ENCODE peak calls at places on chromosomes 7 and 10, in ten cellular contexts. One of them, this sample, is unnamed.
A peak's percentile ranks its signal among the peaks of the same experiment; 100 is the strongest.

GRCh38 chr7:130419652-130420051 is 21.2 kb downstream of the CEP41 start:
- DNase-seq in RWPE1: no peak
- DNase-seq in breast epithelium: no peak
- DNase-seq in upper lobe of right lung: no peak
- DNase-seq in CD8-positive, alpha-beta T cell: no peak
- DNase-seq in IMR-90: peak; percentile 6
- DNase-seq in vagina: no peak
- DNase-seq in GM20000: no peak
- DNase-seq in mucosa of descending colon: no peak
- DNase-seq in pancreas: no peak
- DNase-seq in this sample: no peak

GRCh38 chr10:12420530-12421117 is 71.3 kb downstream of the CAMK1D start:
- DNase-seq in RWPE1: no peak
- DNase-seq in breast epithelium: no peak
- DNase-seq in upper lobe of right lung: no peak
- DNase-seq in CD8-positive, alpha-beta T cell: no peak
- DNase-seq in IMR-90: no peak
- DNase-seq in vagina: no peak
- DNase-seq in GM20000: no peak
- DNase-seq in mucosa of descending colon: no peak
- DNase-seq in pancreas: no peak
- DNase-seq in this sample: no peak

GRCh38 chr7:44398953-44399574 is 73.7 kb upstream of the CAMK2B start:
- DNase-seq in RWPE1: no peak
- DNase-seq in breast epithelium: no peak
- DNase-seq in upper lobe of right lung: no peak
- DNase-seq in CD8-positive, alpha-beta T cell: no peak
- DNase-seq in IMR-90: peak; percentile 59
- DNase-seq in vagina: peak; percentile 37
- DNase-seq in GM20000: no peak
- DNase-seq in mucosa of descending colon: no peak
- DNase-seq in pancreas: no peak
- DNase-seq in this sample: peak; percentile 51

GRCh38 chr10:66440562-66440961 is 485.3 kb upstream of the LRRTM3 start:
- DNase-seq in RWPE1: no peak
- DNase-seq in breast epithelium: no peak
- DNase-seq in upper lobe of right lung: no peak
- DNase-seq in CD8-positive, alpha-beta T cell: no peak
- DNase-seq in IMR-90: no peak
- DNase-seq in vagina: no peak
- DNase-seq in GM20000: no peak
- DNase-seq in mucosa of descending colon: no peak
- DNase-seq in pancreas: no peak
- DNase-seq in this sample: no peak

GRCh38 chr10:91607661-91608442 is 25.0 kb downstream of the PPP1R3C start:
- DNase-seq in RWPE1: no peak
- DNase-seq in breast epithelium: no peak
- DNase-seq in upper lobe of right lung: no peak
- DNase-seq in CD8-positive, alpha-beta T cell: no peak
- DNase-seq in IMR-90: no peak
- DNase-seq in vagina: no peak
- DNase-seq in GM20000: no peak
- DNase-seq in mucosa of descending colon: no peak
- DNase-seq in pancreas: no peak
- DNase-seq in this sample: no peak

GRCh38 chr7:14950013-14950412 is 47.5 kb upstream of the DGKB start:
- DNase-seq in RWPE1: peak; percentile 8
- DNase-seq in breast epithelium: no peak
- DNase-seq in upper lobe of right lung: no peak
- DNase-seq in CD8-positive, alpha-beta T cell: no peak
- DNase-seq in IMR-90: no peak
- DNase-seq in vagina: no peak
- DNase-seq in GM20000: no peak
- DNase-seq in mucosa of descending colon: no peak
- DNase-seq in pancreas: no peak
- DNase-seq in this sample: no peak

GRCh38 chr7:17846935-17847334 is 93.4 kb downstream of the SNX13 start:
- DNase-seq in RWPE1: no peak
- DNase-seq in breast epithelium: no peak
- DNase-seq in upper lobe of right lung: no peak
- DNase-seq in CD8-positive, alpha-beta T cell: no peak
- DNase-seq in IMR-90: no peak
- DNase-seq in vagina: no peak
- DNase-seq in GM20000: no peak
- DNase-seq in mucosa of descending colon: no peak
- DNase-seq in pancreas: no peak
- DNase-seq in this sample: no peak

GRCh38 chr10:80196270-80196949 is 8.9 kb downstream of the ANXA11 start:
- DNase-seq in RWPE1: peak; percentile 81
- DNase-seq in breast epithelium: no peak
- DNase-seq in upper lobe of right lung: peak; percentile 90
- DNase-seq in CD8-positive, alpha-beta T cell: peak; percentile 31
- DNase-seq in IMR-90: peak; percentile 61
- DNase-seq in vagina: no peak
- DNase-seq in GM20000: peak; percentile 43
- DNase-seq in mucosa of descending colon: peak; percentile 88
- DNase-seq in pancreas: peak; percentile 84
- DNase-seq in this sample: no peak

GRCh38 chr7:84145892-84146291 is 48.7 kb downstream of the SEMA3A start:
- DNase-seq in RWPE1: no peak
- DNase-seq in breast epithelium: no peak
- DNase-seq in upper lobe of right lung: no peak
- DNase-seq in CD8-positive, alpha-beta T cell: no peak
- DNase-seq in IMR-90: no peak
- DNase-seq in vagina: no peak
- DNase-seq in GM20000: no peak
- DNase-seq in mucosa of descending colon: no peak
- DNase-seq in pancreas: no peak
- DNase-seq in this sample: no peak

GRCh38 chr10:33681580-33681979 is 347.1 kb upstream of the NRP1 start:
- DNase-seq in RWPE1: no peak
- DNase-seq in breast epithelium: no peak
- DNase-seq in upper lobe of right lung: no peak
- DNase-seq in CD8-positive, alpha-beta T cell: no peak
- DNase-seq in IMR-90: no peak
- DNase-seq in vagina: no peak
- DNase-seq in GM20000: no peak
- DNase-seq in mucosa of descending colon: no peak
- DNase-seq in pancreas: no peak
- DNase-seq in this sample: no peak

GRCh38 chr7:110548372-110548771 is 542.6 kb upstream of the LRRN3 start:
- DNase-seq in RWPE1: no peak
- DNase-seq in breast epithelium: no peak
- DNase-seq in upper lobe of right lung: no peak
- DNase-seq in CD8-positive, alpha-beta T cell: no peak
- DNase-seq in IMR-90: peak; percentile 24
- DNase-seq in vagina: no peak
- DNase-seq in GM20000: no peak
- DNase-seq in mucosa of descending colon: no peak
- DNase-seq in pancreas: no peak
- DNase-seq in this sample: no peak

GRCh38 chr10:44954962-44955361 is 4.6 kb upstream of the RASSF4 start:
- DNase-seq in RWPE1: no peak
- DNase-seq in breast epithelium: no peak
- DNase-seq in upper lobe of right lung: no peak
- DNase-seq in CD8-positive, alpha-beta T cell: no peak
- DNase-seq in IMR-90: no peak
- DNase-seq in vagina: no peak
- DNase-seq in GM20000: no peak
- DNase-seq in mucosa of descending colon: no peak
- DNase-seq in pancreas: no peak
- DNase-seq in this sample: no peak

GRCh38 chr7:106042196-106042611 is 69.9 kb downstream of the SYPL1 start:
- DNase-seq in RWPE1: no peak
- DNase-seq in breast epithelium: no peak
- DNase-seq in upper lobe of right lung: no peak
- DNase-seq in CD8-positive, alpha-beta T cell: no peak
- DNase-seq in IMR-90: no peak
- DNase-seq in vagina: no peak
- DNase-seq in GM20000: no peak
- DNase-seq in mucosa of descending colon: no peak
- DNase-seq in pancreas: no peak
- DNase-seq in this sample: no peak

GRCh38 chr10:48306870-48307531 is 524 bp downstream of the MAPK8 start:
- DNase-seq in RWPE1: peak; percentile 64
- DNase-seq in breast epithelium: peak; percentile 60
- DNase-seq in upper lobe of right lung: peak; percentile 86
- DNase-seq in CD8-positive, alpha-beta T cell: peak; percentile 46
- DNase-seq in IMR-90: peak; percentile 35
- DNase-seq in vagina: no peak
- DNase-seq in GM20000: peak; percentile 77
- DNase-seq in mucosa of descending colon: peak; percentile 67
- DNase-seq in pancreas: peak; percentile 83
- DNase-seq in this sample: no peak

GRCh38 chr10:97850446-97850845 is 803 bp downstream of the GOLGA7B start:
- DNase-seq in RWPE1: no peak
- DNase-seq in breast epithelium: no peak
- DNase-seq in upper lobe of right lung: no peak
- DNase-seq in CD8-positive, alpha-beta T cell: no peak
- DNase-seq in IMR-90: no peak
- DNase-seq in vagina: no peak
- DNase-seq in GM20000: no peak
- DNase-seq in mucosa of descending colon: no peak
- DNase-seq in pancreas: no peak
- DNase-seq in this sample: no peak

GRCh38 chr10:60139798-60140566 is 233.6 kb upstream of the CCDC6 start:
- DNase-seq in RWPE1: peak; percentile 14
- DNase-seq in breast epithelium: no peak
- DNase-seq in upper lobe of right lung: no peak
- DNase-seq in CD8-positive, alpha-beta T cell: no peak
- DNase-seq in IMR-90: peak; percentile 72
- DNase-seq in vagina: no peak
- DNase-seq in GM20000: no peak
- DNase-seq in mucosa of descending colon: no peak
- DNase-seq in pancreas: no peak
- DNase-seq in this sample: no peak

DNA sequence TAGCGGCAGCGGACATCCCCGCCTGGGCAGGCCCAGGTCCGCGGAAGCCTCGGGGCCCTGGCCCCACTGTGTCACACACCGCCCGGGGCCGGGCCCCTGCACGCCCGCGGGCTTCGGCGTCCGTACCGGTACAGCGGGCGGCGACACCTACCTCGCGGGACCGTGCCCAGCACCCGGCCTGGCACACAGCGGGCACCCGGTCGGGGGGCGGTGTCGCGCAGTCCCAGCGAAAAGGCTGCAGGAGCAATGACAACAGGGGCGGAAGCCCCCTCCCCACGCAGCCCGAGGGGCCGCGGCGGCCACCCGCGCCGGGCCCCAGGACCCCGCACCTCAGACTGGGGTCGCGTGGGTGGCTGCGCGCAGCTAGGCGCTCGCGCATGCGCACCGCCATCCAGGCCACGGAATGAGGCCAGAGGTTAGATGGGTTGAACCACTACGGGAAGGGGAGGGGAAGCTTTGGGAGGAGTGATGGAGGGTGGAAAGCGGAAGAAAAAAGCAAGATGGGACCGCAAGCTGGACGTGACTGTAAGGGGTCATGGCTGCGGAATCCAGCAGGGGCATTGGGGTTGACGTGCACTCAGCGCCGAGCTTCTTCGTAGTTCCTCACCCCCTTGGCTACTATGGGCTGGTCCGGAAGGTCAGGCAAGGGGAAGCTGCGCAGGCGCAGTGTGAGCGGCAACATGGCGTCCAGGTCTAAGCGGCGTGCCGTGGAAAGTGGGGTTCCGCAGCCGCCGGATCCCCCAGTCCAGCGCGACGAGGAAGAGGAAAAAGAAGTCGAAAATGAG is at the start of the genes BCCIP and UROS:
- DNase-seq in RWPE1: peak; percentile 98
- DNase-seq in breast epithelium: peak; percentile 86
- DNase-seq in upper lobe of right lung: peak; percentile 96
- DNase-seq in CD8-positive, alpha-beta T cell: peak; percentile 80
- DNase-seq in IMR-90: peak; percentile 87
- DNase-seq in vagina: peak; percentile 88
- DNase-seq in GM20000: peak; percentile 96
- DNase-seq in mucosa of descending colon: peak; percentile 93
- DNase-seq in pancreas: peak; percentile 97
- DNase-seq in this sample: peak; percentile 96
- TF ChIP-seq CTCF in RWPE1: no peak
- TF ChIP-seq CTCF in breast epithelium: no peak
- TF ChIP-seq CTCF in upper lobe of right lung: no peak
- TF ChIP-seq CTCF in CD8-positive, alpha-beta T cell: no peak
- TF ChIP-seq CTCF in IMR-90: no peak
- TF ChIP-seq CTCF in vagina: no peak
- TF ChIP-seq CTCF in GM20000: no peak
- TF ChIP-seq CTCF in mucosa of descending colon: no peak
- TF ChIP-seq CTCF in pancreas: no peak
- TF ChIP-seq CTCF in this sample: peak; percentile 10

GRCh38 chr10:133159611-133159949 is 439 bp upstream of the KNDC1 start:
- DNase-seq in RWPE1: no peak
- DNase-seq in breast epithelium: peak; percentile 41
- DNase-seq in upper lobe of right lung: no peak
- DNase-seq in CD8-positive, alpha-beta T cell: no peak
- DNase-seq in IMR-90: no peak
- DNase-seq in vagina: no peak
- DNase-seq in GM20000: no peak
- DNase-seq in mucosa of descending colon: no peak
- DNase-seq in pancreas: no peak
- DNase-seq in this sample: no peak
- TF ChIP-seq CTCF in RWPE1: no peak
- TF ChIP-seq CTCF in breast epithelium: no peak
- TF ChIP-seq CTCF in upper lobe of right lung: no peak
- TF ChIP-seq CTCF in CD8-positive, alpha-beta T cell: no peak
- TF ChIP-seq CTCF in IMR-90: no peak
- TF ChIP-seq CTCF in vagina: no peak
- TF ChIP-seq CTCF in GM20000: no peak
- TF ChIP-seq CTCF in mucosa of descending colon: no peak
- TF ChIP-seq CTCF in pancreas: no peak
- TF ChIP-seq CTCF in this sample: no peak

DNA sequence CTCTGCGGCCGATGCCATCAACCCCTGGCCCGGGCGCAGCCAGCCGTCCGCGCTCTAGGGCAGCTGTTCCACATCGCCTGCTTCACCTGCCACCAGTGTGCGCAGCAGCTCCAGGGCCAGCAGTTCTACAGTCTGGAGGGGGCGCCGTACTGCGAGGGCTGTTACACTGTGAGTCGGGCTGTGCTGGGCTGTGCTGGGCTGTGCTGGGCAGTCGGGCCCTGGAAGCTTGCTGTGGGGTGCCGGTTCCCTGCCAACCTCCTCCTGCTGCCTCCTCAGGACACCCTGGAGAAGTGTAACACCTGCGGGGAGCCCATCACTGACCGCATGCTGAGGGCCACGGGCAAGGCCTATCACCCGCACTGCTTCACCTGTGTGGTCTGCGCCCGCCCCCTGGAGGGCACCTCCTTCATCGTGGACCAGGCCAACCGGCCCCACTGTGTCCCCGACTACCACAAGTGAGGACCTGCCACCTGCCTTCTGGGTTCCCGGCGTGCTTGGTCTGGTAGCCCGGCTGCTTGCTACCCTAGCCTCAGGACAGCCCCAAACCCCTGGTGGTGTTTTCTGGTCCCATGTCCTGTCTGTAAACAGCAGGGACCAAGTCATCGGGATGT is 7.5 kb downstream of the ZYX start:
- DNase-seq in RWPE1: no peak
- DNase-seq in breast epithelium: no peak
- DNase-seq in upper lobe of right lung: no peak
- DNase-seq in CD8-positive, alpha-beta T cell: no peak
- DNase-seq in IMR-90: no peak
- DNase-seq in vagina: no peak
- DNase-seq in GM20000: no peak
- DNase-seq in mucosa of descending colon: no peak
- DNase-seq in pancreas: peak; percentile 58
- DNase-seq in this sample: no peak
- TF ChIP-seq CTCF in RWPE1: no peak
- TF ChIP-seq CTCF in breast epithelium: no peak
- TF ChIP-seq CTCF in upper lobe of right lung: no peak
- TF ChIP-seq CTCF in CD8-positive, alpha-beta T cell: no peak
- TF ChIP-seq CTCF in IMR-90: no peak
- TF ChIP-seq CTCF in vagina: no peak
- TF ChIP-seq CTCF in GM20000: no peak
- TF ChIP-seq CTCF in mucosa of descending colon: no peak
- TF ChIP-seq CTCF in pancreas: no peak
- TF ChIP-seq CTCF in this sample: no peak

GRCh38 chr10:108631332-108631731 is 1292.0 kb downstream of the XPNPEP1 start:
- DNase-seq in RWPE1: no peak
- DNase-seq in breast epithelium: no peak
- DNase-seq in upper lobe of right lung: no peak
- DNase-seq in CD8-positive, alpha-beta T cell: no peak
- DNase-seq in IMR-90: no peak
- DNase-seq in vagina: no peak
- DNase-seq in GM20000: peak; percentile 5
- DNase-seq in mucosa of descending colon: no peak
- DNase-seq in pancreas: no peak
- DNase-seq in this sample: no peak
- TF ChIP-seq CTCF in RWPE1: no peak
- TF ChIP-seq CTCF in breast epithelium: no peak
- TF ChIP-seq CTCF in upper lobe of right lung: no peak
- TF ChIP-seq CTCF in CD8-positive, alpha-beta T cell: no peak
- TF ChIP-seq CTCF in IMR-90: no peak
- TF ChIP-seq CTCF in vagina: no peak
- TF ChIP-seq CTCF in GM20000: no peak
- TF ChIP-seq CTCF in mucosa of descending colon: no peak
- TF ChIP-seq CTCF in pancreas: no peak
- TF ChIP-seq CTCF in this sample: no peak